ENCODE peak calls at places on chromosomes 11 and 22, in eight cellular contexts. C is T-helper 2 cell; Z is activated CD4-positive, alpha-beta T cell treated with anti-CD3 and anti-CD28 coated beads for 1 hour; A is left ventricle myocardium inferior; H is H9; I is NCI-H2107; P is effector memory CD8-positive, alpha-beta T cell; O is stimulated activated CD4-positive, alpha-beta T cell treated with anti-CD3 and anti-CD28 coated beads, Interleukin-15, amount 100 ng/mL, for 1 hour. E is an unnamed sample.

GRCh38 chr11:75063732-75064314 is 32.9 kb downstream of the OR2AT4 start:
- DNase-seq in Z (no peak), I (no peak), O (no peak), H (no peak), P (no peak), A (no peak), C (no peak), E (no peak)

GRCh38 chr22:25069758-25070461 is 117.4 kb downstream of the KIAA1671 start:
- DNase-seq in Z (no peak), I (no peak), O (no peak), P (no peak), A (no peak), C (no peak), H (no peak), E (no peak)

GRCh38 chr11:65613091-65613928 is 711 bp downstream of the MAP3K11 start:
- DNase-seq in Z (no peak), P (no peak), I (no peak), A (no peak), H (no peak), O (no peak), C (no peak), E (peak; percentile 58)

GRCh38 chr11:40722179-40722795 is 737.2 kb downstream of the LRRC4C start:
- DNase-seq in A (no peak), O (no peak), P (no peak), C (no peak), H (peak; percentile 71), Z (no peak), I (no peak), E (no peak)

GRCh38 chr22:21916309-21916918 is 36.2 kb downstream of the PPM1F start:
- DNase-seq in Z (no peak), H (no peak), P (no peak), O (no peak), C (no peak), I (no peak), A (no peak), E (no peak)

GRCh38 chr22:49312601-49313000 is 515.1 kb downstream of the BRD1 start:
- DNase-seq in I (no peak), C (no peak), Z (no peak), A (no peak), H (no peak), O (no peak), P (no peak), E (no peak)

GRCh38 chr22:24501366-24502005 is 6.4 kb downstream of the UPB1 start:
- DNase-seq in C (no peak), P (no peak), Z (no peak), I (no peak), H (no peak), A (no peak), O (no peak), E (no peak)

GRCh38 chr11:120034176-120034575 is 103.7 kb downstream of the TRIM29 start:
- DNase-seq in I (no peak), O (no peak), C (no peak), Z (no peak), H (no peak), P (no peak), A (no peak), E (no peak)

GRCh38 chr11:84800755-84801346 is 826.3 kb downstream of the DLG2 start:
- DNase-seq in I (no peak), O (no peak), Z (no peak), P (no peak), H (no peak), A (no peak), C (no peak), E (no peak)

GRCh38 chr11:9263840-9264380 is 1.2 kb downstream of the DENND5A start:
- DNase-seq in H (no peak), O (no peak), P (peak; percentile 10), I (no peak), C (peak; percentile 26), Z (no peak), A (no peak), E (peak; percentile 45)

GRCh38 chr11:134243913-134244312 is 9.2 kb downstream of the THYN1 start:
- DNase-seq in A (no peak), P (no peak), H (no peak), O (no peak), C (no peak), Z (no peak), I (no peak), E (no peak)

GRCh38 chr22:32591620-32592019 is 117.0 kb downstream of the FBXO7 start:
- DNase-seq in A (no peak), H (no peak), O (no peak), C (no peak), P (no peak), Z (no peak), I (no peak), E (no peak)

GRCh38 chr22:50600541-50600940 is at the start of gene MAPK8IP2:
- DNase-seq in O (no peak), A (no peak), H (no peak), C (no peak), P (no peak), Z (no peak), I (no peak), E (no peak)

GRCh38 chr11:47606731-47607130 is 12.5 kb upstream of the C1QTNF4 start:
- DNase-seq in O (no peak), C (no peak), P (no peak), Z (no peak), I (no peak), H (no peak), A (peak; percentile 41), E (no peak)

GRCh38 chr22:48950151-48950915 is 877.3 kb downstream of the BRD1 start:
- DNase-seq in O (no peak), C (no peak), A (no peak), Z (no peak), P (no peak), H (peak; percentile 25), I (no peak), E (no peak)

GRCh38 chr11:68020575-68020974 is 9.9 kb upstream of the NDUFS8 start:
- DNase-seq in H (peak; percentile 80), P (no peak), O (no peak), I (no peak), C (no peak), A (no peak), Z (no peak), E (no peak)

GRCh38 chr11:3196161-3197043 is 22.2 kb downstream of the MRGPRG start:
- DNase-seq in P (no peak), H (no peak), Z (no peak), O (no peak), I (no peak), A (no peak), C (no peak), E (no peak)

GRCh38 chr11:396511-396947 is 2.5 kb downstream of the PKP3 start:
- DNase-seq in I (no peak), Z (no peak), C (no peak), P (no peak), H (no peak), O (no peak), A (no peak), E (no peak)

GRCh38 chr22:50236731-50237409 is 8.0 kb downstream of the TUBGCP6 start:
- DNase-seq in O (no peak), Z (no peak), A (peak; percentile 10), H (no peak), I (no peak), C (no peak), P (no peak), E (no peak)

GRCh38 chr11:102111011-102111786 is 952 bp downstream of the YAP1 start:
- DNase-seq in Z (no peak), I (no peak), P (no peak), O (no peak), C (no peak), H (peak; percentile 91), A (peak; percentile 73), E (no peak)

GRCh38 chr22:36554101-36554500 is 25.1 kb upstream of the EIF3D start:
- DNase-seq in O (no peak), I (no peak), P (no peak), Z (no peak), C (no peak), A (no peak), H (peak; percentile 75), E (no peak)

GRCh38 chr11:18749681-18750319 is 23.8 kb upstream of the IGSF22 start:
- DNase-seq in Z (no peak), P (no peak), O (no peak), I (no peak), H (peak; percentile 77), A (no peak), C (no peak), E (no peak)

GRCh38 chr11:82889133-82890001 is 10.9 kb downstream of the PRCP start:
- DNase-seq in Z (no peak), H (no peak), I (no peak), C (no peak), A (no peak), O (no peak), P (no peak), E (no peak)